ENCODE peak calls at places on chromosomes 11 and 22, in seven cellular contexts. A, K, X, S, T, B and O are unnamed samples.
A peak's percentile ranks its signal among the peaks of the same experiment; 100 is the strongest.

GRCh38 chr22:40826984-40827741 is 8.0 kb upstream of the SLC25A17 start:
- DNase-seq in A (no peak), K (no peak), X (no peak), S (no peak), T (no peak), B (peak; percentile 52), O (no peak)

GRCh38 chr11:95567685-95568084 is 221.9 kb downstream of the FAM76B start:
- DNase-seq in A (no peak), K (no peak), X (no peak), S (no peak), T (no peak), B (no peak), O (no peak)

GRCh38 chr11:1817000-1817399 is 17.8 kb upstream of the SYT8 start:
- DNase-seq in A (no peak), K (no peak), X (no peak), S (no peak), T (no peak), B (no peak), O (no peak)

GRCh38 chr11:44623321-44623715 is 57.9 kb downstream of the CD82 start:
- DNase-seq in A (no peak), K (no peak), X (no peak), S (no peak), T (no peak), B (no peak), O (peak; percentile 77)

GRCh38 chr11:134207538-134208239 is 16.1 kb downstream of the NCAPD3 start:
- DNase-seq in A (no peak), K (peak; percentile 82), X (no peak), S (no peak), T (no peak), B (peak; percentile 9), O (peak; percentile 10)

GRCh38 chr22:19292262-19293230 is 1.0 kb upstream of the CLTCL1 start:
- DNase-seq in A (no peak), K (no peak), X (peak; percentile 44), S (no peak), T (no peak), B (no peak), O (no peak)

GRCh38 chr11:120239713-120240640 is at the start of gene POU2F3:
- DNase-seq in A (no peak), K (peak; percentile 79), X (peak; percentile 43), S (no peak), T (peak; percentile 70), B (no peak), O (no peak)

GRCh38 chr11:73784080-73784634 is 3.5 kb upstream of the MRPL48 start:
- DNase-seq in A (no peak), K (no peak), X (no peak), S (peak; percentile 66), T (no peak), B (peak; percentile 78), O (no peak)

GRCh38 chr11:110319501-110319900 is 23.1 kb upstream of the RDX start:
- DNase-seq in A (no peak), K (no peak), X (no peak), S (no peak), T (no peak), B (no peak), O (peak; percentile 35)

GRCh38 chr11:3879967-3880542 is 24.6 kb downstream of the STIM1 start:
- DNase-seq in A (no peak), K (no peak), X (no peak), S (no peak), T (no peak), B (peak; percentile 89), O (peak; percentile 64)

GRCh38 chr22:22798232-22798616 is 89.4 kb upstream of the IGLL5 start:
- DNase-seq in A (no peak), K (no peak), X (no peak), S (no peak), T (no peak), B (no peak), O (no peak)

GRCh38 chr11:79100093-79100704 is 340.6 kb downstream of the TENM4 start:
- DNase-seq in A (no peak), K (peak; percentile 57), X (peak; percentile 84), S (peak; percentile 12), T (peak; percentile 82), B (peak; percentile 45), O (peak; percentile 68)

GRCh38 chr11:74577624-74578396 is 14.6 kb upstream of the POLD3 start:
- DNase-seq in A (no peak), K (no peak), X (no peak), S (no peak), T (peak; percentile 30), B (no peak), O (no peak)

GRCh38 chr11:115590254-115590653 is 86.0 kb upstream of the CADM1 start:
- DNase-seq in A (no peak), K (no peak), X (no peak), S (no peak), T (peak; percentile 71), B (no peak), O (no peak)

GRCh38 chr22:27032121-27032761 is 374.9 kb downstream of the MIAT start:
- DNase-seq in A (no peak), K (peak; percentile 81), X (no peak), S (no peak), T (peak; percentile 85), B (no peak), O (no peak)

GRCh38 chr11:73478737-73479347 is 102.6 kb downstream of the RELT start:
- DNase-seq in A (no peak), K (no peak), X (peak; percentile 32), S (peak; percentile 26), T (peak; percentile 45), B (peak; percentile 37), O (peak; percentile 59)

GRCh38 chr11:59207988-59208432 is 4.7 kb downstream of the MPEG1 start:
- DNase-seq in A (peak; percentile 89), K (no peak), X (peak; percentile 42), S (no peak), T (peak; percentile 24), B (peak; percentile 48), O (peak; percentile 41)

GRCh38 chr11:131136476-131136875 is 220.2 kb upstream of the SNX19 start:
- DNase-seq in A (no peak), K (no peak), X (no peak), S (no peak), T (no peak), B (no peak), O (no peak)

GRCh38 chr11:65506770-65507485 is 8.1 kb downstream of the MALAT1 start:
- DNase-seq in A (no peak), K (peak; percentile 63), X (no peak), S (peak; percentile 91), T (no peak), B (no peak), O (peak; percentile 61)

GRCh38 chr11:2730323-2731284 is 30.8 kb upstream of the KCNQ1OT1 start:
- DNase-seq in A (no peak), K (no peak), X (no peak), S (no peak), T (peak; percentile 69), B (peak; percentile 91), O (no peak)

GRCh38 chr22:35330258-35330861 is 30.7 kb downstream of the TOM1 start:
- DNase-seq in A (no peak), K (no peak), X (no peak), S (no peak), T (no peak), B (no peak), O (peak; percentile 65)

GRCh38 chr11:17991799-17992433 is 20.9 kb downstream of the SERGEF start:
- DNase-seq in A (no peak), K (no peak), X (peak; percentile 56), S (peak; percentile 42), T (peak; percentile 66), B (peak; percentile 41), O (peak; percentile 59)

GRCh38 chr11:69123593-69124545 is 31.9 kb upstream of the SMIM38 start:
- DNase-seq in A (no peak), K (peak; percentile 63), X (no peak), S (no peak), T (no peak), B (no peak), O (no peak)

GRCh38 chr22:48702573-48703264 is 1125.0 kb downstream of the BRD1 start:
- DNase-seq in A (no peak), K (no peak), X (no peak), S (no peak), T (no peak), B (peak; percentile 98), O (no peak)

GRCh38 chr11:111631666-111632039 is 29.4 kb downstream of the SIK2 start:
- DNase-seq in A (no peak), K (no peak), X (no peak), S (no peak), T (no peak), B (peak; percentile 21), O (peak; percentile 38)

GRCh38 chr11:61098778-61099177 is 3.5 kb upstream of the CD5 start:
- DNase-seq in A (no peak), K (no peak), X (no peak), S (no peak), T (no peak), B (no peak), O (no peak)

GRCh38 chr11:45806072-45806933 is 1.4 kb downstream of the SLC35C1 start:
- DNase-seq in A (no peak), K (no peak), X (no peak), S (no peak), T (no peak), B (no peak), O (no peak)
- H3K27ac ChIP-seq in A (no peak overlapping the region), K (no peak overlapping the region), X (peak overlapping the region; percentile 85), S (peak overlapping the region; percentile 49), T (no peak overlapping the region), B (peak overlapping the region; percentile 79), O (no peak overlapping the region)

GRCh38 chr11:116931206-116931953 is 94.0 kb upstream of the APOA1 start:
- DNase-seq in A (no peak), K (no peak), X (no peak), S (no peak), T (no peak), B (no peak), O (peak; percentile 16)
- H3K9ac ChIP-seq in A (no peak overlapping the region), K (no peak overlapping the region), X (no peak overlapping the region), S (no peak overlapping the region), T (no peak overlapping the region), B (no peak overlapping the region), O (no peak overlapping the region)

DNA sequence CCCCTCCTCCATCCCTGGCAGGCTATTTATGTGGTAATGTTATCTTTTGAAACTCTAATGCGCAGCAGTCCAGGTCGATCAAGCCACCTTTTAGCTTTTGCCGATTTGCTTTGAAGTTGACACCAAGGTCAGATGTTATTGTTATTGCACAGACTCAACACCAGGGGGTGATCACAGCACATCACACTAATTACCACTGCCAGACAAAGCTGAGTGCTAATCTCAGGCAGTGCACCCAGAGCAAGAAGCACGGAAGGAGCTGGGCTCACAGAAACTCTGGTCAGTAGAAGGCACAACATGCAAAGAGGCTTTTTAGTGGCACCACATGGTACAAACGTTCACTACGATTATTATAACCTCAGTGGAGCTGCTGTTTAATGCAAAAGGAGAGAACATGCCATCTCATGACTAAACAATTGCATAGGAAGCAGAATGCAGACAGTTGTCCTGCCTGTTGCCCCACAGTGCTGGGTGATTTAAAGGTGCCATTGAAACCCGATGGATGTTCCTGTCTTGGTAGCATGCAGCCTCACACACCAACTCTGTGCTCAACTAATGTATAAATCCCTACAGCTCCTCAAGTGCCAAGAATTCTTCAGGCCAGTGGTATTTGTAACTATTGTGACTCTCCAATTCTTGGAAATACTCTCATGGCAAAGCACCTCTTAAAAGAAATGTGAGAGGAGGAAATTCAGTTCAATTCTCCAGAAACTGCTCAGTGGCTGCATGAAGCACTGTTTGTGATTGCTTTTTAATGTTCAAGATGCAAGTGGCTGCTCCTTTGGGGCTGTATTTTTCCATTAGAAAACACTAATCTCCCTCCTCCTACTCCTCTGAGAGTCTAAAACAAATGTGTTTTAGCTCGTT is 353.9 kb upstream of the DDI1 start:
- DNase-seq in A (peak; percentile 26), K (peak; percentile 73), X (peak; percentile 21), S (peak; percentile 61), T (peak; percentile 49), B (peak; percentile 67), O (peak; percentile 86)
- TF ChIP-seq MAX in A (no peak), K (no peak), X (no peak), S (no peak), T (peak; percentile 13), B (no peak), O (no peak)

GRCh38 chr11:5631969-5632635 is 7.3 kb downstream of the TRIM34 start:
- DNase-seq in A (peak; percentile 85), K (no peak), X (no peak), S (no peak), T (no peak), B (no peak), O (no peak)
- H3K27ac ChIP-seq in A (peak overlapping the region; percentile 95), K (no peak overlapping the region), X (no peak overlapping the region), S (no peak overlapping the region), T (no peak overlapping the region), B (no peak overlapping the region), O (no peak overlapping the region)